ENCODE peak calls at places on chromosomes 3 and 15, in nine cellular contexts. One of them, this sample, is unnamed. For H3K4me1, the result is how much of the 10 kb centered on the place peaks cover.

GRCh38 chr15:69417581-69417980 is 3.4 kb downstream of the KIF23 start:
- DNase-seq in OCI-LY7: no peak
- DNase-seq in IMR-90: peak
- DNase-seq in Karpas-422: no peak
- DNase-seq in neuronal stem cell: no peak
- DNase-seq in H1: no peak
- DNase-seq in PC-9: no peak
- DNase-seq in mesenchymal stem cell: peak
- DNase-seq in GM23248: peak
- DNase-seq in this sample: no peak

GRCh38 chr3:5187920-5188418 is 462 bp downstream of the EDEM1 start:
- DNase-seq in neuronal stem cell: no peak
- DNase-seq in GM23248: peak
- DNase-seq in PC-9: no peak
- DNase-seq in H1: no peak
- DNase-seq in OCI-LY7: no peak
- DNase-seq in IMR-90: peak
- DNase-seq in mesenchymal stem cell: peak
- DNase-seq in Karpas-422: peak
- DNase-seq in this sample: peak

GRCh38 chr3:123655400-123655799 is 70.5 kb upstream of the HACD2 start:
- DNase-seq in H1: no peak
- DNase-seq in OCI-LY7: no peak
- DNase-seq in GM23248: no peak
- DNase-seq in PC-9: no peak
- DNase-seq in Karpas-422: no peak
- DNase-seq in neuronal stem cell: no peak
- DNase-seq in IMR-90: no peak
- DNase-seq in mesenchymal stem cell: no peak
- DNase-seq in this sample: no peak

GRCh38 chr3:23991236-23992050 is 46.4 kb downstream of the NR1D2 start:
- DNase-seq in OCI-LY7: no peak
- DNase-seq in neuronal stem cell: no peak
- DNase-seq in H1: no peak
- DNase-seq in mesenchymal stem cell: peak
- DNase-seq in PC-9: no peak
- DNase-seq in GM23248: peak
- DNase-seq in IMR-90: peak
- DNase-seq in Karpas-422: no peak
- DNase-seq in this sample: peak

GRCh38 chr3:194365978-194366490 is 3.5 kb downstream of the LRRC15 start:
- DNase-seq in OCI-LY7: no peak
- DNase-seq in PC-9: no peak
- DNase-seq in neuronal stem cell: no peak
- DNase-seq in IMR-90: no peak
- DNase-seq in Karpas-422: no peak
- DNase-seq in H1: no peak
- DNase-seq in mesenchymal stem cell: no peak
- DNase-seq in GM23248: no peak
- DNase-seq in this sample: no peak

GRCh38 chr3:127408684-127409420 is 121.0 kb upstream of the PRR20G start:
- DNase-seq in IMR-90: no peak
- DNase-seq in Karpas-422: peak
- DNase-seq in GM23248: no peak
- DNase-seq in H1: no peak
- DNase-seq in PC-9: no peak
- DNase-seq in mesenchymal stem cell: no peak
- DNase-seq in OCI-LY7: peak
- DNase-seq in neuronal stem cell: no peak
- DNase-seq in this sample: peak

GRCh38 chr15:92906563-92907081 is 6.5 kb downstream of the CHD2 start:
- DNase-seq in PC-9: peak
- DNase-seq in neuronal stem cell: no peak
- DNase-seq in Karpas-422: no peak
- DNase-seq in mesenchymal stem cell: no peak
- DNase-seq in IMR-90: peak
- DNase-seq in H1: no peak
- DNase-seq in OCI-LY7: peak
- DNase-seq in GM23248: peak
- DNase-seq in this sample: no peak

GRCh38 chr3:183099026-183099837 is at the start of gene MCCC1:
- DNase-seq in H1: peak
- DNase-seq in GM23248: peak
- DNase-seq in neuronal stem cell: peak
- DNase-seq in Karpas-422: peak
- DNase-seq in OCI-LY7: peak
- DNase-seq in IMR-90: peak
- DNase-seq in mesenchymal stem cell: peak
- DNase-seq in PC-9: peak
- DNase-seq in this sample: peak

GRCh38 chr3:171458056-171458856 is 1.9 kb downstream of the TNIK start:
- DNase-seq in IMR-90: no peak
- DNase-seq in GM23248: peak
- DNase-seq in OCI-LY7: no peak
- DNase-seq in H1: no peak
- DNase-seq in mesenchymal stem cell: peak
- DNase-seq in neuronal stem cell: peak
- DNase-seq in PC-9: peak
- DNase-seq in Karpas-422: no peak
- DNase-seq in this sample: peak

GRCh38 chr3:171459130-171459941 is 869 bp downstream of the TNIK start:
- DNase-seq in neuronal stem cell: peak
- DNase-seq in PC-9: peak
- DNase-seq in OCI-LY7: no peak
- DNase-seq in IMR-90: peak
- DNase-seq in H1: no peak
- DNase-seq in Karpas-422: no peak
- DNase-seq in mesenchymal stem cell: peak
- DNase-seq in GM23248: peak
- DNase-seq in this sample: peak

GRCh38 chr3:171457263-171458055 is 2.7 kb downstream of the TNIK start:
- DNase-seq in mesenchymal stem cell: peak
- DNase-seq in IMR-90: no peak
- DNase-seq in neuronal stem cell: no peak
- DNase-seq in Karpas-422: no peak
- DNase-seq in PC-9: no peak
- DNase-seq in GM23248: no peak
- DNase-seq in OCI-LY7: no peak
- DNase-seq in H1: no peak
- DNase-seq in this sample: peak

GRCh38 chr3:171459942-171460225 is 321 bp downstream of the TNIK start:
- DNase-seq in PC-9: no peak
- DNase-seq in IMR-90: no peak
- DNase-seq in OCI-LY7: no peak
- DNase-seq in Karpas-422: no peak
- DNase-seq in H1: no peak
- DNase-seq in GM23248: no peak
- DNase-seq in mesenchymal stem cell: no peak
- DNase-seq in neuronal stem cell: peak
- DNase-seq in this sample: no peak

DNA sequence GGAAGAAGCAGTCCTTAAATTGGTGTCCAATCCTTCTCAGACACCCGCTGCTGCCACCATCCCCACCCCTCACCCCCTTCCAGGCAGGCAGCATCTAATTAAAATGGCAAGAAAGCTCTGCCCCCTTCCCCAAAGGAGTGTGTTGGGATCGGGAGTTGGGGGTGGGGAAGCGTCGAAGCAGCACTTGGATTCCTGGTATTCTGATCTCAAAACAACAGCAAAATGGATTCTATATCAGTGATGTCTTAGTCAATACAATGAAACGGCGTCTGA is 1.4 kb downstream of the TNIK start:
- DNase-seq in GM23248: peak
- DNase-seq in H1: no peak
- DNase-seq in Karpas-422: no peak
- DNase-seq in OCI-LY7: no peak
- DNase-seq in IMR-90: no peak
- DNase-seq in mesenchymal stem cell: no peak
- DNase-seq in neuronal stem cell: peak
- DNase-seq in PC-9: no peak
- DNase-seq in this sample: peak
- H3K4me1 ChIP-seq in GM23248: under half
- H3K4me1 ChIP-seq in H1: under half
- H3K4me1 ChIP-seq in Karpas-422: under half
- H3K4me1 ChIP-seq in OCI-LY7: under half
- H3K4me1 ChIP-seq in IMR-90: under half
- H3K4me1 ChIP-seq in mesenchymal stem cell: under half
- H3K4me1 ChIP-seq in neuronal stem cell: under half
- H3K4me1 ChIP-seq in PC-9: under half
- H3K4me1 ChIP-seq in this sample: under half

GRCh38 chr15:43276563-43277200 is 10.0 kb upstream of the TGM5 start:
- DNase-seq in PC-9: no peak
- DNase-seq in Karpas-422: no peak
- DNase-seq in OCI-LY7: no peak
- DNase-seq in GM23248: no peak
- DNase-seq in H1: no peak
- DNase-seq in mesenchymal stem cell: no peak
- DNase-seq in neuronal stem cell: no peak
- DNase-seq in IMR-90: no peak
- DNase-seq in this sample: no peak

GRCh38 chr15:43275736-43276562 is 9.2 kb upstream of the TGM5 start:
- DNase-seq in PC-9: no peak
- DNase-seq in GM23248: no peak
- DNase-seq in IMR-90: no peak
- DNase-seq in Karpas-422: no peak
- DNase-seq in H1: no peak
- DNase-seq in neuronal stem cell: no peak
- DNase-seq in mesenchymal stem cell: no peak
- DNase-seq in OCI-LY7: no peak
- DNase-seq in this sample: no peak

GRCh38 chr15:43277231-43277823 is 10.6 kb upstream of the TGM5 start:
- DNase-seq in H1: no peak
- DNase-seq in Karpas-422: no peak
- DNase-seq in IMR-90: no peak
- DNase-seq in OCI-LY7: no peak
- DNase-seq in GM23248: no peak
- DNase-seq in mesenchymal stem cell: no peak
- DNase-seq in PC-9: no peak
- DNase-seq in neuronal stem cell: no peak
- DNase-seq in this sample: no peak

GRCh38 chr15:43273243-43273642 is 6.5 kb upstream of the TGM5 start:
- DNase-seq in GM23248: no peak
- DNase-seq in PC-9: no peak
- DNase-seq in mesenchymal stem cell: no peak
- DNase-seq in OCI-LY7: no peak
- DNase-seq in H1: no peak
- DNase-seq in IMR-90: no peak
- DNase-seq in neuronal stem cell: no peak
- DNase-seq in Karpas-422: no peak
- DNase-seq in this sample: no peak

GRCh38 chr15:43274136-43274535 is 7.4 kb upstream of the TGM5 start:
- DNase-seq in PC-9: peak
- DNase-seq in H1: no peak
- DNase-seq in GM23248: peak
- DNase-seq in IMR-90: no peak
- DNase-seq in mesenchymal stem cell: no peak
- DNase-seq in Karpas-422: no peak
- DNase-seq in neuronal stem cell: no peak
- DNase-seq in OCI-LY7: no peak
- DNase-seq in this sample: no peak
- H2AFZ ChIP-seq in PC-9: no peak
- H2AFZ ChIP-seq in H1: no peak
- H2AFZ ChIP-seq in GM23248: no peak
- H2AFZ ChIP-seq in IMR-90: peak
- H2AFZ ChIP-seq in mesenchymal stem cell: no peak
- H2AFZ ChIP-seq in Karpas-422: no peak
- H2AFZ ChIP-seq in neuronal stem cell: no peak
- H2AFZ ChIP-seq in OCI-LY7: no peak
- H2AFZ ChIP-seq in this sample: no peak

GRCh38 chr3:145639880-145640279 is 521.1 kb downstream of the PLOD2 start:
- DNase-seq in PC-9: no peak
- DNase-seq in H1: no peak
- DNase-seq in IMR-90: no peak
- DNase-seq in Karpas-422: no peak
- DNase-seq in GM23248: no peak
- DNase-seq in mesenchymal stem cell: no peak
- DNase-seq in OCI-LY7: no peak
- DNase-seq in neuronal stem cell: no peak
- DNase-seq in this sample: peak

GRCh38 chr3:145639207-145639606 is 521.8 kb downstream of the PLOD2 start:
- DNase-seq in GM23248: no peak
- DNase-seq in H1: no peak
- DNase-seq in IMR-90: no peak
- DNase-seq in Karpas-422: no peak
- DNase-seq in PC-9: no peak
- DNase-seq in mesenchymal stem cell: no peak
- DNase-seq in OCI-LY7: no peak
- DNase-seq in neuronal stem cell: no peak
- DNase-seq in this sample: no peak

DNA sequence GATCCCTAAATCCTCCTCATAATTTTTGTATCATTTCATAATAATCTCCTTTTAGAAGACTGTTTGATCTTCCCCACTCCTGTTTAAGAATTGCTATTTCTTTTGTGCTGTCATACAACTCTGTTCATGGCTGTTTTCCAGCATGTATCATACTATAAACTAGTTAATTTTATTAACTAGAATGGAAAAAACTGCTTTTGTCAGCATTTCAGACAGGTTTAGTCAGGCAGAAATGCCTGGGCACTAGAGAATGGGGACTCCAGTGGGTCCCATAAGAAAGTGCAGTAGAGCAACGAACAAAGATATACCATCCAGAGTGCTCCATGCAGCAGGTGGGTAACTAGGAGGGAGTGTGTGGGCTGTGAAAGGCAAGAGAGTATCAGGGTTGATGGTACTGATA is 523.9 kb downstream of the PLOD2 start:
- DNase-seq in mesenchymal stem cell: no peak
- DNase-seq in IMR-90: no peak
- DNase-seq in Karpas-422: no peak
- DNase-seq in H1: no peak
- DNase-seq in GM23248: no peak
- DNase-seq in neuronal stem cell: no peak
- DNase-seq in OCI-LY7: no peak
- DNase-seq in PC-9: no peak
- DNase-seq in this sample: no peak
- H3K4me3 ChIP-seq in mesenchymal stem cell: no peak
- H3K4me3 ChIP-seq in IMR-90: no peak
- H3K4me3 ChIP-seq in Karpas-422: no peak
- H3K4me3 ChIP-seq in H1: no peak
- H3K4me3 ChIP-seq in GM23248: no peak
- H3K4me3 ChIP-seq in neuronal stem cell: no peak
- H3K4me3 ChIP-seq in OCI-LY7: no peak
- H3K4me3 ChIP-seq in PC-9: no peak
- H3K4me3 ChIP-seq in this sample: no peak

GRCh38 chr3:141367038-141367730 is 1.1 kb upstream of the ZBTB38 start:
- DNase-seq in mesenchymal stem cell: peak
- DNase-seq in IMR-90: peak
- DNase-seq in Karpas-422: no peak
- DNase-seq in H1: no peak
- DNase-seq in OCI-LY7: no peak
- DNase-seq in neuronal stem cell: no peak
- DNase-seq in PC-9: peak
- DNase-seq in GM23248: peak
- DNase-seq in this sample: no peak

GRCh38 chr3:141368062-141368924 is at the start of gene ZBTB38:
- DNase-seq in neuronal stem cell: peak
- DNase-seq in IMR-90: peak
- DNase-seq in GM23248: peak
- DNase-seq in H1: peak
- DNase-seq in mesenchymal stem cell: peak
- DNase-seq in OCI-LY7: no peak
- DNase-seq in PC-9: peak
- DNase-seq in Karpas-422: no peak
- DNase-seq in this sample: peak

GRCh38 chr3:141362736-141363135 is 5.6 kb upstream of the ZBTB38 start:
- DNase-seq in H1: no peak
- DNase-seq in GM23248: no peak
- DNase-seq in PC-9: no peak
- DNase-seq in OCI-LY7: no peak
- DNase-seq in IMR-90: no peak
- DNase-seq in neuronal stem cell: no peak
- DNase-seq in mesenchymal stem cell: no peak
- DNase-seq in Karpas-422: no peak
- DNase-seq in this sample: no peak

GRCh38 chr3:141366285-141367037 is 1.8 kb upstream of the ZBTB38 start:
- DNase-seq in H1: no peak
- DNase-seq in Karpas-422: no peak
- DNase-seq in OCI-LY7: no peak
- DNase-seq in PC-9: peak
- DNase-seq in GM23248: peak
- DNase-seq in mesenchymal stem cell: peak
- DNase-seq in neuronal stem cell: no peak
- DNase-seq in IMR-90: peak
- DNase-seq in this sample: no peak

DNA sequence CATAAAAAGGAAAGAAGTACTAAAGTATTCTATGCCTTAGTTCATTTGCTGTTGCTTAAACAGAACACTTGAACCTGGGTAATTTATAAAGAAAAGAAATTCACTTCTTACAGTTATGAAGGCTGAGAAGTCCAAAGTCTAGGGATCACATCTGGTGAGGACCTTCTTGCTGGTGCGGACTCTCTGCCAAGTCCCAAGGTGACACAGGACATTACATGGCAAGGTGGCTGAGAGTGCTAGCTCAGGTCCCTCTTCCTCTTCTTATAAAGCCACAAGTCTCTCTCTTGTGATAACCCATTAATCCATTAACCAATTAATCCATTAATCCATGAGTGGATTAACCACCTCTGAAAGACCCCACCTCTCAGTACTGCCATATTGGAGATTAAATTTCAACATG is 3.1 kb upstream of the ZBTB38 start:
- DNase-seq in H1: no peak
- DNase-seq in neuronal stem cell: no peak
- DNase-seq in IMR-90: no peak
- DNase-seq in OCI-LY7: no peak
- DNase-seq in PC-9: no peak
- DNase-seq in Karpas-422: no peak
- DNase-seq in mesenchymal stem cell: no peak
- DNase-seq in GM23248: no peak
- DNase-seq in this sample: no peak
- H3K4me1 ChIP-seq in H1: under half
- H3K4me1 ChIP-seq in neuronal stem cell: under half
- H3K4me1 ChIP-seq in IMR-90: under half
- H3K4me1 ChIP-seq in OCI-LY7: under half
- H3K4me1 ChIP-seq in PC-9: under half
- H3K4me1 ChIP-seq in Karpas-422: under half
- H3K4me1 ChIP-seq in mesenchymal stem cell: under half
- H3K4me1 ChIP-seq in GM23248: half or more
- H3K4me1 ChIP-seq in this sample: under half

This sample was measured in neural progenitor cell.